ENCODE peak calls at places on chromosomes 5 and 9, in four cellular contexts. W is K562, M is HCT116, C is HepG2. S is an unnamed sample.

GRCh38 chr5:170743876-170744212 is 39.7 kb upstream of the GABRP start:
- DNase-seq in W (peak; percentile 20), M (no peak), C (no peak), S (no peak)

GRCh38 chr9:28583832-28584231 is 1010.6 kb upstream of the C9orf72 start:
- DNase-seq in W (no peak), M (no peak), C (no peak), S (no peak)

GRCh38 chr9:99803694-99804093 is 18.0 kb upstream of the NR4A3 start:
- DNase-seq in W (no peak), M (no peak), C (no peak), S (no peak)

GRCh38 chr5:172918421-172919371 is 40.5 kb upstream of the RPL26L1 start:
- DNase-seq in W (no peak), M (no peak), C (no peak), S (no peak)

GRCh38 chr9:133403766-133404439 is 13.9 kb downstream of the REXO4 start:
- DNase-seq in W (peak; percentile 66), M (peak; percentile 65), C (peak; percentile 52), S (no peak)

GRCh38 chr5:169768416-169768815 is 131.3 kb downstream of the DOCK2 start:
- DNase-seq in W (no peak), M (no peak), C (no peak), S (no peak)

GRCh38 chr5:176621661-176622079 is 8.7 kb downstream of the SNCB start:
- DNase-seq in W (no peak), M (no peak), C (no peak), S (no peak)

GRCh38 chr9:127323393-127323792 is 58.8 kb downstream of the GARNL3 start:
- DNase-seq in W (no peak), M (no peak), C (no peak), S (no peak)

GRCh38 chr5:143314123-143314522 is 89.4 kb downstream of the NR3C1 start:
- DNase-seq in W (no peak), M (no peak), C (no peak), S (no peak)

GRCh38 chr9:134892221-134892620 is 11.6 kb downstream of the FCN2 start:
- DNase-seq in W (no peak), M (no peak), C (no peak), S (no peak)

GRCh38 chr9:3863114-3863528 is 337.3 kb upstream of the RFX3 start:
- DNase-seq in W (no peak), M (peak; percentile 78), C (no peak), S (no peak)

GRCh38 chr9:76374702-76375543 is 19.3 kb downstream of the RFK start:
- DNase-seq in W (peak; percentile 17), M (no peak), C (peak; percentile 85), S (peak; percentile 64)

GRCh38 chr9:125674981-125675973 is 31.7 kb downstream of the MAPKAP1 start:
- DNase-seq in W (no peak), M (peak; percentile 58), C (peak; percentile 51), S (peak; percentile 54)

GRCh38 chr5:171127314-171127713 is 181.7 kb upstream of the TLX3 start:
- DNase-seq in W (no peak), M (no peak), C (no peak), S (no peak)

GRCh38 chr5:143582869-143583268 is 179.4 kb upstream of the NR3C1 start:
- DNase-seq in W (no peak), M (no peak), C (no peak), S (no peak)

GRCh38 chr5:140148508-140148907 is 22.8 kb downstream of the IGIP start:
- DNase-seq in W (peak; percentile 77), M (peak; percentile 21), C (peak; percentile 39), S (no peak)

GRCh38 chr9:88236531-88237453 is 98.5 kb upstream of the SPATA31C2 start:
- DNase-seq in W (no peak), M (no peak), C (no peak), S (no peak)

GRCh38 chr5:36724429-36725332 is 118.3 kb downstream of the SLC1A3 start:
- DNase-seq in W (peak; percentile 67), M (no peak), C (no peak), S (no peak)

GRCh38 chr9:127746959-127747569 is 12.0 kb upstream of the TOR2A start:
- DNase-seq in W (peak; percentile 22), M (no peak), C (no peak), S (no peak)

GRCh38 chr5:37615184-37615583 is 224.7 kb downstream of the GDNF start:
- DNase-seq in W (no peak), M (no peak), C (no peak), S (no peak)

GRCh38 chr9:100099722-100100042 is 639 bp downstream of the INVS start:
- DNase-seq in W (no peak), M (peak; percentile 12), C (peak; percentile 35), S (peak; percentile 8)

GRCh38 chr9:98871456-98872065 is 64.1 kb downstream of the GALNT12 start:
- DNase-seq in W (no peak), M (no peak), C (no peak), S (no peak)

GRCh38 chr9:132672413-132672690 is 2.1 kb downstream of the GTF3C4 start:
- DNase-seq in W (no peak), M (no peak), C (no peak), S (no peak)

GRCh38 chr5:63962345-63962744 is at the start of gene HTR1A:
- DNase-seq in W (no peak), M (no peak), C (no peak), S (no peak)

GRCh38 chr5:35810561-35810960 is 46.1 kb upstream of the IL7R start:
- DNase-seq in W (no peak), M (no peak), C (no peak), S (no peak)

GRCh38 chr9:134913713-134914500 is 3.8 kb downstream of the FCN1 start:
- DNase-seq in W (no peak), M (no peak), C (no peak), S (no peak)

GRCh38 chr9:131678499-131679111 is 61.3 kb downstream of the RAPGEF1 start:
- DNase-seq in W (peak; percentile 42), M (peak; percentile 85), C (peak; percentile 56), S (peak; percentile 83)

GRCh38 chr5:116137544-116138378 is 52.9 kb downstream of the COMMD10 start:
- DNase-seq in W (peak; percentile 23), M (peak; percentile 41), C (peak; percentile 46), S (peak; percentile 15)

GRCh38 chr9:71909887-71910601 is 949 bp downstream of the ABHD17B start:
- DNase-seq in W (peak; percentile 29), M (no peak), C (peak; percentile 31), S (no peak)

GRCh38 chr9:76987594-76988200 is 31.8 kb upstream of the FOXB2 start:
- DNase-seq in W (peak; percentile 10), M (peak; percentile 48), C (peak; percentile 21), S (peak; percentile 38)

GRCh38 chr9:83473488-83473971 is 64.7 kb downstream of the FRMD3 start:
- DNase-seq in W (no peak), M (no peak), C (no peak), S (no peak)

GRCh38 chr9:80553986-80554715 is 982.4 kb downstream of the TLE4 start:
- DNase-seq in W (no peak), M (no peak), C (no peak), S (no peak)

GRCh38 chr5:116939641-116940040 is 365.0 kb upstream of the SEMA6A start:
- DNase-seq in W (no peak), M (no peak), C (no peak), S (no peak)

GRCh38 chr5:142110046-142110531 is 1.5 kb downstream of the NDFIP1 start:
- DNase-seq in W (no peak), M (no peak), C (peak; percentile 15), S (no peak)

GRCh38 chr9:93592389-93593021 is 16.1 kb downstream of the PHF2 start:
- DNase-seq in W (peak; percentile 33), M (peak; percentile 22), C (peak; percentile 58), S (no peak)

GRCh38 chr9:15142903-15143534 is 164.0 kb downstream of the TTC39B start:
- DNase-seq in W (peak; percentile 48), M (peak; percentile 65), C (peak; percentile 50), S (no peak)

GRCh38 chr5:181184845-181185216 is 20.2 kb downstream of the TRIM7 start:
- DNase-seq in W (no peak), M (no peak), C (no peak), S (no peak)
- H3K4me3 ChIP-seq in W (peak overlapping the region; percentile 51), M (no peak overlapping the region), C (peak overlapping the region; percentile 60), S (peak overlapping the region; percentile 73)

GRCh38 chr5:168104811-168105481 is 186.5 kb upstream of the WWC1 start:
- DNase-seq in W (peak; percentile 40), M (no peak), C (no peak), S (no peak)
- TF ChIP-seq CTCF in W (no peak), M (peak; percentile 22), C (no peak), S (no peak)

GRCh38 chr5:14184725-14185124 is 41.6 kb downstream of the TRIO start:
- DNase-seq in W (no peak), M (no peak), C (no peak), S (no peak)

GRCh38 chr5:14187157-14187556 is 44.0 kb downstream of the TRIO start:
- DNase-seq in W (no peak), M (no peak), C (no peak), S (no peak)

GRCh38 chr5:14185336-14186131 is 42.4 kb downstream of the TRIO start:
- DNase-seq in W (no peak), M (no peak), C (no peak), S (no peak)

GRCh38 chr5:14187660-14188059 is 44.5 kb downstream of the TRIO start:
- DNase-seq in W (no peak), M (no peak), C (no peak), S (no peak)

GRCh38 chr5:14186132-14186830 is 43.1 kb downstream of the TRIO start:
- DNase-seq in W (no peak), M (no peak), C (no peak), S (peak; percentile 83)
- TF ChIP-seq TCF7L2 in W (no peak), M (no peak), C (no peak), S (no peak)

GRCh38 chr5:148810821-148811220 is 15.6 kb upstream of the ADRB2 start:
- DNase-seq in W (no peak), M (no peak), C (no peak), S (no peak)

GRCh38 chr5:148807845-148808244 is 18.6 kb upstream of the ADRB2 start:
- DNase-seq in W (peak; percentile 21), M (no peak), C (no peak), S (no peak)

GRCh38 chr5:148806520-148806931 is 19.9 kb upstream of the ADRB2 start:
- DNase-seq in W (peak; percentile 64), M (no peak), C (no peak), S (no peak)

GRCh38 chr5:148809781-148810524 is 16.5 kb upstream of the ADRB2 start:
- DNase-seq in W (no peak), M (no peak), C (no peak), S (no peak)

GRCh38 chr5:148808864-148809642 is 17.4 kb upstream of the ADRB2 start:
- DNase-seq in W (no peak), M (no peak), C (no peak), S (no peak)
- H3K4me3 ChIP-seq in W (no peak overlapping the region), M (no peak overlapping the region), C (peak overlapping the region; percentile 51), S (peak overlapping the region; percentile 28)